ENCODE peak calls at places on chromosomes 3 and 15, in four cellular contexts. K is pancreas, C is trophoblast cell, B is breast epithelium. Q is an unnamed sample.

GRCh38 chr15:47983533-47983932 is 137.3 kb upstream of the SLC24A5 start:
- DNase-seq in K (no peak), B (no peak), C (no peak), Q (no peak)

GRCh38 chr3:50177346-50177745 is 14.1 kb upstream of the GNAT1 start:
- DNase-seq in C (no peak), K (no peak), B (no peak), Q (no peak)

GRCh38 chr3:59212128-59212764 is 162.4 kb upstream of the CFAP20DC start:
- DNase-seq in C (no peak), K (no peak), B (no peak), Q (no peak)

GRCh38 chr3:10764314-10765051 is 51.5 kb upstream of the SLC6A11 start:
- DNase-seq in K (no peak), C (no peak), B (no peak), Q (no peak)

GRCh38 chr15:31805090-31805662 is 225.1 kb upstream of the CHRNA7 start:
- DNase-seq in K (no peak), B (no peak), C (no peak), Q (no peak)

GRCh38 chr15:34239151-34239761 is 14.4 kb downstream of the EMC4 start:
- DNase-seq in B (no peak), C (peak; percentile 64), K (no peak), Q (no peak)

GRCh38 chr15:31250033-31250432 is 76.6 kb upstream of the KLF13 start:
- DNase-seq in K (no peak), B (no peak), C (no peak), Q (peak; percentile 10)

GRCh38 chr3:110528305-110529121 is 543.1 kb upstream of the NECTIN3 start:
- DNase-seq in K (no peak), C (no peak), B (no peak), Q (no peak)

GRCh38 chr3:112132975-112133448 is at the start of gene GCSAM:
- DNase-seq in C (peak; percentile 7), B (peak; percentile 51), K (no peak), Q (peak; percentile 69)

GRCh38 chr15:61921093-61921492 is 139.2 kb downstream of the VPS13C start:
- DNase-seq in K (no peak), C (no peak), B (no peak), Q (no peak)

GRCh38 chr3:47339951-47340350 is 40.9 kb upstream of the PTPN23 start:
- DNase-seq in C (no peak), B (no peak), K (no peak), Q (no peak)

GRCh38 chr3:122679467-122680291 is 960 bp upstream of the PARP14 start:
- DNase-seq in K (no peak), C (no peak), B (peak; percentile 24), Q (peak; percentile 63)

GRCh38 chr15:101310508-101310907 is 15.5 kb upstream of the SNRPA1 start:
- DNase-seq in C (no peak), B (no peak), K (no peak), Q (no peak)

GRCh38 chr15:94231728-94232086 is 346 bp downstream of the MCTP2 start:
- DNase-seq in B (no peak), C (no peak), K (no peak), Q (peak; percentile 35)

GRCh38 chr3:151263126-151263525 is 15.2 kb downstream of the P2RY14 start:
- DNase-seq in K (no peak), C (no peak), B (no peak), Q (no peak)

GRCh38 chr3:36991923-36992805 is 767 bp downstream of the EPM2AIP1 start:
- DNase-seq in C (no peak), K (no peak), B (no peak), Q (peak; percentile 19)

GRCh38 chr3:101039285-101039684 is 46.1 kb upstream of the ABI3BP start:
- DNase-seq in C (no peak), B (no peak), K (peak; percentile 11), Q (no peak)

GRCh38 chr3:124883766-124884473 is 3.2 kb downstream of the ITGB5 start:
- DNase-seq in B (no peak), K (no peak), C (no peak), Q (no peak)

GRCh38 chr3:187368251-187368733 is at the start of gene RTP4:
- DNase-seq in K (peak; percentile 4), C (no peak), B (no peak), Q (no peak)

GRCh38 chr3:125593991-125594574 is 1.2 kb downstream of the OSBPL11 start:
- DNase-seq in C (peak; percentile 47), B (no peak), K (no peak), Q (no peak)

GRCh38 chr3:61724183-61724582 is 162.8 kb downstream of the PTPRG start:
- DNase-seq in C (no peak), K (no peak), B (no peak), Q (no peak)

GRCh38 chr15:38148476-38148875 is 104.2 kb upstream of the SPRED1 start:
- DNase-seq in B (no peak), C (no peak), K (no peak), Q (no peak)

GRCh38 chr3:14988988-14989394 is 41.6 kb downstream of the NR2C2 start:
- DNase-seq in C (no peak), B (no peak), K (no peak), Q (no peak)

GRCh38 chr3:96813134-96813819 is 1.1 kb upstream of the EPHA6 start:
- DNase-seq in B (peak; percentile 45), C (peak; percentile 64), K (peak; percentile 71), Q (peak; percentile 62)

GRCh38 chr3:195580733-195581443 is 2.9 kb downstream of the APOD start:
- DNase-seq in K (no peak), B (no peak), C (no peak), Q (no peak)

GRCh38 chr3:148554367-148554766 is 143.3 kb upstream of the AGTR1 start:
- DNase-seq in B (no peak), K (no peak), C (no peak), Q (no peak)

GRCh38 chr15:92095691-92096090 is 242.2 kb downstream of the SLCO3A1 start:
- DNase-seq in B (no peak), K (no peak), C (no peak), Q (no peak)

GRCh38 chr3:56682458-56683121 is 475 bp downstream of the TASOR start:
- DNase-seq in K (peak; percentile 66), B (peak; percentile 65), C (peak; percentile 58), Q (peak; percentile 88)

GRCh38 chr15:33059184-33059583 is 135.3 kb downstream of the FMN1 start:
- DNase-seq in K (no peak), C (no peak), B (no peak), Q (no peak)

GRCh38 chr3:141405025-141405424 is 36.7 kb downstream of the ZBTB38 start:
- DNase-seq in K (no peak), B (no peak), C (no peak), Q (no peak)

GRCh38 chr3:44962606-44963393 is 13.2 kb downstream of the ZDHHC3 start:
- DNase-seq in C (no peak), B (peak; percentile 32), K (no peak), Q (no peak)

GRCh38 chr15:57735891-57736290 is 29.4 kb downstream of the POLR2M start:
- DNase-seq in C (no peak), K (no peak), B (no peak), Q (no peak)

GRCh38 chr3:180063783-180064182 is 27.0 kb upstream of the PEX5L start:
- DNase-seq in K (no peak), C (no peak), B (no peak), Q (no peak)

GRCh38 chr3:128493221-128494151 is 485 bp upstream of the GATA2 start:
- DNase-seq in B (no peak), C (no peak), K (no peak), Q (no peak)

GRCh38 chr3:3200632-3201212 is 21.2 kb upstream of the CRBN start:
- DNase-seq in C (peak; percentile 62), B (peak; percentile 33), K (peak; percentile 30), Q (no peak)

GRCh38 chr3:78140866-78141658 is 1101.2 kb downstream of the ROBO2 start:
- DNase-seq in C (no peak), K (no peak), B (no peak), Q (no peak)

GRCh38 chr3:31997500-31997899 is 15.9 kb downstream of the ZNF860 start:
- DNase-seq in K (no peak), C (no peak), B (no peak), Q (no peak)
- H3K27ac ChIP-seq in K (no peak overlapping the region), C (no peak overlapping the region), B (no peak overlapping the region), Q (no peak overlapping the region)

GRCh38 chr3:98282205-98282604 is at the start of gene OR5H2:
- DNase-seq in B (no peak), K (no peak), C (no peak), Q (no peak)
- H3K27ac ChIP-seq in B (no peak within 1 kb of the TSS), K (no peak within 1 kb of the TSS), C (no peak within 1 kb of the TSS), Q (no peak within 1 kb of the TSS)

GRCh38 chr3:13416002-13416793 is 3.9 kb downstream of the NUP210 start:
- DNase-seq in B (no peak), K (no peak), C (no peak), Q (no peak)
- H3K27ac ChIP-seq in B (no peak overlapping the region), K (no peak overlapping the region), C (no peak overlapping the region), Q (no peak overlapping the region)

DNA sequence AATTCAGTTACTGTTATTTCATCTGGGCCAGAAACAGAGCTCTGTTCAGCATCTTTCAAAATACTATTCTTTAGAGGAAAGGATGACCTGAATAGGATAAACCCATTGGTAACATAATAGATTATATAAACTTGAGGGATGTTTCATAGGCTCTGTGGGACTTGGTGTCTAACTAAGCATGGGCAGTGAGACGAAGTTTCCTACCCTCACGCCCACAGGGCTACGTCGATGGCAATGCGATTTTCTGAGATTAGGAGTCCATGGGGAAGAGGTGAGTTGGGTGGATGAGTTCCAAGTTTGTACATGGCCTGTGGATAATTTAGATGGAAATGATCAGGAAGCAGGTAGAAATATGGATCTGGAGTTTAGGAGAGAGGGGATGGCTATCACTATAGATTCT is 115.2 kb upstream of the TBL1XR1 start:
- DNase-seq in K (no peak), C (no peak), B (no peak), Q (no peak)
- H3K27ac ChIP-seq in K (no peak overlapping the region), C (no peak overlapping the region), B (no peak overlapping the region), Q (no peak overlapping the region)

GRCh38 chr3:64237083-64237482 is 11.8 kb upstream of the PRICKLE2 start:
- DNase-seq in K (no peak), C (no peak), B (no peak), Q (no peak)
- H3K27ac ChIP-seq in K (no peak overlapping the region), C (no peak overlapping the region), B (no peak overlapping the region), Q (no peak overlapping the region)

Q was measured in right cardiac atrium.